ENCODE peak calls at places on chromosome 7, in six cellular contexts. L is amygdala; E is lower lobe of right lung; M is effector CD8-positive, alpha-beta T cell; N is A172; Y is ACHN. B is an unnamed sample.
A peak's percentile ranks its signal among the peaks of the same experiment; 100 is the strongest.

GRCh38 chr7:37986780-37987380 is 66.4 kb downstream of the EPDR1 start:
- DNase-seq in M (no peak), Y (no peak), L (no peak), E (no peak), N (peak; percentile 64), B (no peak)

GRCh38 chr7:28768577-28769147 is 189.5 kb downstream of the TRIL start:
- DNase-seq in E (no peak), M (no peak), L (no peak), N (no peak), Y (no peak), B (no peak)

GRCh38 chr7:91039033-91039432 is 225.2 kb upstream of the FZD1 start:
- DNase-seq in Y (no peak), M (no peak), E (no peak), N (no peak), L (no peak), B (no peak)

GRCh38 chr7:34133983-34134782 is 228.8 kb downstream of the BMPER start:
- DNase-seq in M (no peak), N (peak; percentile 86), Y (peak; percentile 70), L (peak; percentile 20), E (no peak), B (peak; percentile 49)

GRCh38 chr7:35565927-35566326 is 129.0 kb downstream of the HERPUD2 start:
- DNase-seq in Y (no peak), M (no peak), L (no peak), E (no peak), N (no peak), B (no peak)

GRCh38 chr7:69864822-69865221 is 266.5 kb downstream of the AUTS2 start:
- DNase-seq in Y (no peak), L (no peak), E (no peak), N (no peak), M (no peak), B (no peak)

GRCh38 chr7:133950856-133951255 is 176.3 kb upstream of the LRGUK start:
- DNase-seq in Y (no peak), E (no peak), N (no peak), L (no peak), M (no peak), B (no peak)

GRCh38 chr7:107998660-107999480 is 4.1 kb downstream of the LAMB1 start:
- DNase-seq in E (no peak), L (no peak), N (no peak), Y (no peak), M (no peak), B (no peak)

GRCh38 chr7:32583791-32584190 is 88.5 kb downstream of the AVL9 start:
- DNase-seq in L (no peak), Y (no peak), N (no peak), M (no peak), E (no peak), B (no peak)

GRCh38 chr7:17369686-17370426 is 71.4 kb downstream of the AHR start:
- DNase-seq in L (no peak), Y (peak; percentile 27), E (no peak), N (peak; percentile 49), M (no peak), B (no peak)

GRCh38 chr7:107167483-107168232 is 1.1 kb upstream of the HBP1 start:
- DNase-seq in L (no peak), Y (peak; percentile 95), M (peak; percentile 70), N (peak; percentile 82), E (peak; percentile 74), B (no peak)

B was measured in hypothalamus.